ENCODE peak calls at places on chromosomes 7 and 10, in ten cellular contexts. B is NCI-H1694 treated with DMSO at 0.1 percent for 48 hours, K is neural crest cell, E is WTC11, O is progenitor cell of endocrine pancreas, U is HTR-8/SVneo, L is osteoblast, I is DMS153, J is iris pigment epithelial cell, F is colonic mucosa. X is an unnamed sample.

GRCh38 chr7:148973256-148973655 is 55.0 kb downstream of the PDIA4 start:
- DNase-seq in U (no peak), B (no peak), O (no peak), F (no peak), I (no peak), L (no peak), J (no peak), E (no peak), K (no peak), X (no peak)

GRCh38 chr7:157513162-157513621 is 176.4 kb downstream of the DNAJB6 start:
- DNase-seq in I (no peak), B (no peak), F (no peak), U (no peak), J (no peak), O (no peak), K (no peak), E (no peak), L (peak), X (no peak)

GRCh38 chr10:48772059-48772458 is 87.4 kb downstream of the WDFY4 start:
- DNase-seq in L (no peak), I (no peak), K (no peak), U (no peak), J (no peak), B (no peak), E (no peak), F (no peak), O (no peak), X (no peak)

GRCh38 chr10:86775056-86775858 is 18.8 kb downstream of the BMPR1A start:
- DNase-seq in L (peak), O (no peak), E (no peak), J (peak), B (no peak), F (no peak), I (no peak), K (no peak), U (peak), X (no peak)

GRCh38 chr7:38682602-38683001 is 51.4 kb upstream of the AMPH start:
- DNase-seq in F (no peak), L (no peak), U (no peak), I (no peak), B (peak), O (no peak), J (no peak), K (no peak), E (no peak), X (no peak)

GRCh38 chr10:98246911-98247820 is 20.8 kb downstream of the LOXL4 start:
- DNase-seq in U (no peak), O (no peak), I (no peak), L (no peak), B (peak), J (peak), F (no peak), E (no peak), K (no peak), X (no peak)

GRCh38 chr10:7302393-7303054 is 108.3 kb downstream of the SFMBT2 start:
- DNase-seq in F (no peak), U (peak), L (no peak), J (no peak), E (no peak), B (no peak), K (no peak), I (no peak), O (no peak), X (no peak)

GRCh38 chr7:2242541-2243482 is 786 bp downstream of the NUDT1 start:
- DNase-seq in K (no peak), J (peak), O (no peak), U (peak), F (peak), I (no peak), E (no peak), L (peak), B (peak), X (no peak)

GRCh38 chr7:34277016-34277800 is 371.9 kb downstream of the BMPER start:
- DNase-seq in J (peak), E (no peak), K (no peak), I (no peak), B (no peak), U (no peak), L (no peak), F (no peak), O (no peak), X (no peak)

GRCh38 chr10:30509508-30509907 is 75.5 kb downstream of the MAP3K8 start:
- DNase-seq in F (no peak), L (no peak), K (no peak), E (no peak), U (no peak), J (no peak), B (no peak), I (no peak), O (no peak), X (no peak)

X was measured in amniotic stem cell.